ENCODE peak calls at places on chromosomes 5 and 9, in four cellular contexts. One of them, this sample, is unnamed.

GRCh38 chr9:109315480-109315879 is 5.4 kb downstream of the EPB41L4B start:
- DNase-seq in AG09319: no peak
- DNase-seq in fibroblast of the aortic adventitia: no peak
- DNase-seq in A549: no peak
- DNase-seq in this sample: no peak

GRCh38 chr9:3080951-3081350 is 237.1 kb upstream of the PUM3 start:
- DNase-seq in AG09319: no peak
- DNase-seq in fibroblast of the aortic adventitia: no peak
- DNase-seq in A549: no peak
- DNase-seq in this sample: no peak

GRCh38 chr9:131658753-131659129 is 81.1 kb downstream of the RAPGEF1 start:
- DNase-seq in AG09319: no peak
- DNase-seq in fibroblast of the aortic adventitia: no peak
- DNase-seq in A549: no peak
- DNase-seq in this sample: no peak

GRCh38 chr5:468401-468800 is 25.4 kb downstream of the EXOC3 start:
- DNase-seq in AG09319: no peak
- DNase-seq in fibroblast of the aortic adventitia: no peak
- DNase-seq in A549: no peak
- DNase-seq in this sample: no peak

GRCh38 chr9:2157277-2158105 is 142.3 kb downstream of the SMARCA2 start:
- DNase-seq in AG09319: no peak
- DNase-seq in fibroblast of the aortic adventitia: peak; percentile 60
- DNase-seq in A549: peak; percentile 52
- DNase-seq in this sample: no peak

GRCh38 chr5:143403607-143404415 is at the start of gene NR3C1:
- DNase-seq in AG09319: peak; percentile 84
- DNase-seq in fibroblast of the aortic adventitia: peak; percentile 88
- DNase-seq in A549: peak; percentile 87
- DNase-seq in this sample: peak; percentile 70

GRCh38 chr5:173973614-173973969 is 15.4 kb upstream of the C5orf47 start:
- DNase-seq in AG09319: no peak
- DNase-seq in fibroblast of the aortic adventitia: no peak
- DNase-seq in A549: no peak
- DNase-seq in this sample: no peak

GRCh38 chr5:16695779-16696178 is 79.0 kb upstream of the RETREG1 start:
- DNase-seq in AG09319: no peak
- DNase-seq in fibroblast of the aortic adventitia: no peak
- DNase-seq in A549: no peak
- DNase-seq in this sample: no peak

GRCh38 chr5:66680804-66681203 is 84.6 kb downstream of the MAST4 start:
- DNase-seq in AG09319: no peak
- DNase-seq in fibroblast of the aortic adventitia: no peak
- DNase-seq in A549: no peak
- DNase-seq in this sample: no peak

GRCh38 chr5:137099651-137100050 is 399.5 kb downstream of the SPOCK1 start:
- DNase-seq in AG09319: no peak
- DNase-seq in fibroblast of the aortic adventitia: no peak
- DNase-seq in A549: no peak
- DNase-seq in this sample: no peak

DNA sequence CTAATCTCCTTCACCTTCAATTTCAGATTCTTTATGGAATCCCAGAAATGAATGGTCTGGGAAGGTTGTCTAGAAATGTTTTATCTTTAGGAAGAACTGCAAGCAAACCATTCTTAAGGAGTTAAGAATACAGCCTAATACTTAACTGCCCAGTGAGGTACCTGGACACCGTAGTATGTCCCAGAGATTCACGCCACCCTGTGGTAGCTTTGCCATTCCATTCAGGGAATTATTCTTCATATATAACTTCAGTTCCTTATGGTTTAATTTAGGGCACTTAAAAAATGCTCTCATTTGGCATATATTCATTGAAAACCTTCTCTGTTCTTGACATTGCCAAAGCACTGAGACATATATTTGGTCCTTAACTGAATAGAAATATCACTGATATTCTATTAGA is 49.7 kb downstream of the ACTBL2 start:
- DNase-seq in AG09319: no peak
- DNase-seq in fibroblast of the aortic adventitia: peak; percentile 76
- DNase-seq in A549: peak; percentile 53
- DNase-seq in this sample: no peak
- TF ChIP-seq CTCF in AG09319: no peak
- TF ChIP-seq CTCF in fibroblast of the aortic adventitia: peak; percentile 42
- TF ChIP-seq CTCF in A549: peak; percentile 46
- TF ChIP-seq CTCF in this sample: no peak

GRCh38 chr9:112665347-112665746 is 52.6 kb downstream of the INIP start:
- DNase-seq in AG09319: no peak
- DNase-seq in fibroblast of the aortic adventitia: peak; percentile 33
- DNase-seq in A549: peak; percentile 29
- DNase-seq in this sample: no peak
- TF ChIP-seq CTCF in AG09319: peak; percentile 41
- TF ChIP-seq CTCF in fibroblast of the aortic adventitia: peak; percentile 22
- TF ChIP-seq CTCF in A549: peak; percentile 38
- TF ChIP-seq CTCF in this sample: no peak

GRCh38 chr9:132773093-132773492 is 102.8 kb downstream of the GTF3C4 start:
- DNase-seq in AG09319: no peak
- DNase-seq in fibroblast of the aortic adventitia: no peak
- DNase-seq in A549: no peak
- DNase-seq in this sample: no peak
- TF ChIP-seq CTCF in AG09319: no peak
- TF ChIP-seq CTCF in fibroblast of the aortic adventitia: no peak
- TF ChIP-seq CTCF in A549: no peak
- TF ChIP-seq CTCF in this sample: no peak

GRCh38 chr9:34651876-34652602 is at the start of gene IL11RA:
- DNase-seq in AG09319: peak; percentile 73
- DNase-seq in fibroblast of the aortic adventitia: peak; percentile 86
- DNase-seq in A549: peak; percentile 91
- DNase-seq in this sample: peak; percentile 74
- TF ChIP-seq CTCF in AG09319: no peak
- TF ChIP-seq CTCF in fibroblast of the aortic adventitia: no peak
- TF ChIP-seq CTCF in A549: no peak
- TF ChIP-seq CTCF in this sample: no peak

GRCh38 chr5:53035868-53036381 is 46.8 kb downstream of the ITGA2 start:
- DNase-seq in AG09319: no peak
- DNase-seq in fibroblast of the aortic adventitia: peak; percentile 42
- DNase-seq in A549: peak; percentile 48
- DNase-seq in this sample: peak; percentile 20
- TF ChIP-seq CTCF in AG09319: peak; percentile 25
- TF ChIP-seq CTCF in fibroblast of the aortic adventitia: peak; percentile 46
- TF ChIP-seq CTCF in A549: peak; percentile 48
- TF ChIP-seq CTCF in this sample: peak; percentile 59

GRCh38 chr9:136742640-136743391 is at the start of gene LCN10:
- DNase-seq in AG09319: no peak
- DNase-seq in fibroblast of the aortic adventitia: no peak
- DNase-seq in A549: no peak
- DNase-seq in this sample: peak; percentile 51
- TF ChIP-seq CTCF in AG09319: peak; percentile 32
- TF ChIP-seq CTCF in fibroblast of the aortic adventitia: peak; percentile 40
- TF ChIP-seq CTCF in A549: peak; percentile 10
- TF ChIP-seq CTCF in this sample: no peak

DNA sequence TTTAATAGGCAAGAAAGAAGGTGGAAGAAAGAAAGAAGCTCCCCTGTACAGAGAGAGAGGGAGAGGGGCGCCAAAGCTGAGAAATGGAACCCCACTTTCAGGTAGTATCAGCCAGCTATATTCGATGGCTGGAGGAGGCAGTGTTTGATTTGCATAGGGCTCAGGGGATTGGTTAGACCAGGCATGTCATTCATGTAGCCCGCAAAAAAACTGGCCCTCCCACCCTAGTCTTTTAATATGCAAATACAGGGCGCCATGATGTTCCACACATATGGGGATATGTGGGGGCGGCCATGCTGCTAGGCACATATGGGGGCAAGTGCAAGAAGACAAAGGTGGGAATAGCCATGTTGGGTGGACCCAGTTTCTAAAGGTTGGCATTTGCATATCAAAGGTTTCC is 174.5 kb upstream of the ADRA1B start:
- DNase-seq in AG09319: no peak
- DNase-seq in fibroblast of the aortic adventitia: no peak
- DNase-seq in A549: no peak
- DNase-seq in this sample: no peak
- TF ChIP-seq CTCF in AG09319: no peak
- TF ChIP-seq CTCF in fibroblast of the aortic adventitia: no peak
- TF ChIP-seq CTCF in A549: no peak
- TF ChIP-seq CTCF in this sample: no peak

DNA sequence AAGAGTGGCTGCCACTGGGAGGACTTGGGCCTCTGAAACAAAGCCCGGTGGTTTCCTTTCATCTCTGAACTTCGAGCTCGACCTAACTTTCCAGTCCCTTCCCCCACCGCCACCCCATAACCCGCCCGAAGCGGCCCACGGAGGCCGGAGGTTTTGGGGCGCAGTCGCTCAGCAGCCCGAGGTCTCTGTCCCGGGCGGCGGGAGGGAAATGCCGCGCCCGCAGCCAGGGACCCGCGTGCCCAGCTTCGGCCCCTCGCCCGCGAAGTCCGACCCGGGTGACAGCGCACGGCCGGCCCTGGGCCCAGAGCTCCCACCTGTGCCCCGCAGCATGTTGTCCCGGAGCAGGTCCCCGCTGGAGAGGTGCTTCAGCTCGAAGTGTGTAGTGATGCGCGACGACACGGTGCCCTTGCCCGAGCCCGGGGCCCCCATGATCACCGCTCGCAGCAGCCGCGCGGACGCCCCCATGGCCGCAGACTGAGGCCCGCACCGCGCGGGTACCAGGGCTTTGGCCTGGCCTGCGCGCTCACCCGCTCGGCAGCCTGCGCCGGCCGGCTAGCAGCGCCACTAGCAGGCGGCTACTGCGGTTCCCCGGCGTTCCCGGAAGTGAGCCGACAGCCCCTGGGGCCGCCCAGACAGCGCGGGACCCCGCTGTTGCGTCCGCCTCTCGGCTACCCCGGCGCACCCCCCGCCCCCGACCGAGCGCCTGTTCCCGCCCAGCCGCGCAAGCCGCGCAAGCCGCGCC is at the start of gene AK3:
- DNase-seq in AG09319: peak; percentile 68
- DNase-seq in fibroblast of the aortic adventitia: peak; percentile 79
- DNase-seq in A549: peak; percentile 87
- DNase-seq in this sample: peak; percentile 79
- TF ChIP-seq CTCF in AG09319: peak; percentile 26
- TF ChIP-seq CTCF in fibroblast of the aortic adventitia: peak; percentile 9
- TF ChIP-seq CTCF in A549: peak; percentile 29
- TF ChIP-seq CTCF in this sample: no peak

GRCh38 chr9:82206946-82207345 is 218.4 kb downstream of the SPATA31D1 start:
- DNase-seq in AG09319: no peak
- DNase-seq in fibroblast of the aortic adventitia: no peak
- DNase-seq in A549: no peak
- DNase-seq in this sample: no peak

GRCh38 chr9:82208741-82209450 is 220.3 kb downstream of the SPATA31D1 start:
- DNase-seq in AG09319: no peak
- DNase-seq in fibroblast of the aortic adventitia: peak; percentile 33
- DNase-seq in A549: no peak
- DNase-seq in this sample: no peak

GRCh38 chr9:82212885-82213284 is 224.3 kb downstream of the SPATA31D1 start:
- DNase-seq in AG09319: no peak
- DNase-seq in fibroblast of the aortic adventitia: no peak
- DNase-seq in A549: no peak
- DNase-seq in this sample: no peak

GRCh38 chr9:82206490-82206889 is 217.9 kb downstream of the SPATA31D1 start:
- DNase-seq in AG09319: no peak
- DNase-seq in fibroblast of the aortic adventitia: no peak
- DNase-seq in A549: no peak
- DNase-seq in this sample: no peak

GRCh38 chr9:82209797-82210470 is 221.4 kb downstream of the SPATA31D1 start:
- DNase-seq in AG09319: no peak
- DNase-seq in fibroblast of the aortic adventitia: no peak
- DNase-seq in A549: no peak
- DNase-seq in this sample: no peak
- TF ChIP-seq CTCF in AG09319: no peak
- TF ChIP-seq CTCF in fibroblast of the aortic adventitia: no peak
- TF ChIP-seq CTCF in A549: no peak
- TF ChIP-seq CTCF in this sample: no peak

This sample was measured in endothelial cell.